ENCODE peak calls at places on chromosome 2, in eight cellular contexts. E is pancreas; W is T1000; U is H1; K is occipital lobe; N is lung microvascular endothelial cell; M is naive thymus-derived CD4-positive, alpha-beta T cell; D is activated effector memory CD4-positive, alpha-beta T cell treated with anti-CD3 and anti-CD28 coated beads, Interleukin-2, amount 50 U/mL, for 16 hours. J is an unnamed sample.

GRCh38 chr2:1974391-1974790 is 230.1 kb upstream of the PXDN start:
- DNase-seq in E (no peak), W (no peak), U (no peak), K (no peak), N (no peak), M (no peak), D (no peak), J (peak)

GRCh38 chr2:160630801-160631590 is 137.4 kb upstream of the RBMS1 start:
- DNase-seq in E (no peak), W (no peak), U (no peak), K (no peak), N (peak), M (no peak), D (no peak), J (no peak)

GRCh38 chr2:177523781-177524180 is 131.2 kb downstream of the AGPS start:
- DNase-seq in E (no peak), W (no peak), U (no peak), K (no peak), N (no peak), M (no peak), D (no peak), J (no peak)

GRCh38 chr2:55431982-55432627 is 12.4 kb upstream of the CCDC88A start:
- DNase-seq in E (no peak), W (no peak), U (no peak), K (no peak), N (peak), M (peak), D (no peak), J (peak)

GRCh38 chr2:9714630-9715214 is 83.9 kb upstream of the YWHAQ start:
- DNase-seq in E (no peak), W (no peak), U (no peak), K (no peak), N (no peak), M (no peak), D (no peak), J (no peak)

GRCh38 chr2:128347701-128348504 is 29.2 kb upstream of the HS6ST1 start:
- DNase-seq in E (peak), W (peak), U (no peak), K (peak), N (peak), M (no peak), D (no peak), J (no peak)

GRCh38 chr2:219087371-219087770 is 26.6 kb upstream of the IHH start:
- DNase-seq in E (no peak), W (no peak), U (no peak), K (no peak), N (no peak), M (no peak), D (no peak), J (no peak)

GRCh38 chr2:8997108-8997507 is 6.4 kb downstream of the MBOAT2 start:
- DNase-seq in E (no peak), W (no peak), U (no peak), K (no peak), N (no peak), M (no peak), D (no peak), J (no peak)

GRCh38 chr2:205903549-205904129 is 182.3 kb downstream of the INO80D start:
- DNase-seq in E (no peak), W (no peak), U (no peak), K (no peak), N (peak), M (no peak), D (no peak), J (peak)

GRCh38 chr2:195622966-195623365 is 34.1 kb upstream of the SLC39A10 start:
- DNase-seq in E (no peak), W (no peak), U (no peak), K (no peak), N (no peak), M (no peak), D (no peak), J (no peak)

GRCh38 chr2:40451926-40452605 is at the start of gene SLC8A1:
- DNase-seq in E (peak), W (peak), U (no peak), K (peak), N (peak), M (no peak), D (no peak), J (no peak)

GRCh38 chr2:108895188-108895587 is 93.8 kb downstream of the EDAR start:
- DNase-seq in E (no peak), W (no peak), U (no peak), K (no peak), N (no peak), M (no peak), D (no peak), J (no peak)

GRCh38 chr2:203279288-203279687 is 40.5 kb downstream of the CYP20A1 start:
- DNase-seq in E (no peak), W (no peak), U (no peak), K (no peak), N (peak), M (no peak), D (no peak), J (no peak)

GRCh38 chr2:191251014-191251413 is 5.8 kb downstream of the MYO1B start:
- DNase-seq in E (no peak), W (no peak), U (no peak), K (no peak), N (no peak), M (no peak), D (no peak), J (no peak)

GRCh38 chr2:31188141-31188540 is 29.2 kb downstream of the CAPN14 start:
- DNase-seq in E (no peak), W (no peak), U (no peak), K (no peak), N (no peak), M (no peak), D (no peak), J (no peak)

GRCh38 chr2:191617589-191617988 is 60.3 kb upstream of the NABP1 start:
- DNase-seq in E (no peak), W (no peak), U (no peak), K (no peak), N (no peak), M (peak), D (peak), J (no peak)

GRCh38 chr2:240443891-240444301 is 8.4 kb downstream of the GPC1 start:
- DNase-seq in E (peak), W (no peak), U (no peak), K (no peak), N (no peak), M (no peak), D (no peak), J (no peak)

GRCh38 chr2:97766567-97766966 is 53.2 kb downstream of the ZAP70 start:
- DNase-seq in E (no peak), W (no peak), U (no peak), K (no peak), N (no peak), M (no peak), D (no peak), J (no peak)

GRCh38 chr2:206083602-206084467 is 2.1 kb downstream of the INO80D start:
- DNase-seq in E (no peak), W (no peak), U (peak), K (no peak), N (peak), M (peak), D (peak), J (peak)

GRCh38 chr2:236753611-236754010 is 184.0 kb downstream of the ACKR3 start:
- DNase-seq in E (no peak), W (no peak), U (no peak), K (no peak), N (peak), M (no peak), D (no peak), J (no peak)

GRCh38 chr2:111675419-111676194 is 208.4 kb downstream of the ANAPC1 start:
- DNase-seq in E (no peak), W (no peak), U (no peak), K (no peak), N (no peak), M (no peak), D (no peak), J (no peak)

GRCh38 chr2:37798315-37799005 is 126.6 kb upstream of the RMDN2 start:
- DNase-seq in E (no peak), W (no peak), U (no peak), K (no peak), N (no peak), M (no peak), D (no peak), J (no peak)

GRCh38 chr2:128595763-128596452 is 277.2 kb upstream of the HS6ST1 start:
- DNase-seq in E (no peak), W (no peak), U (no peak), K (no peak), N (no peak), M (no peak), D (peak), J (no peak)

GRCh38 chr2:41791523-41791922 is 256.3 kb upstream of the PKDCC start:
- DNase-seq in E (no peak), W (no peak), U (no peak), K (no peak), N (peak), M (no peak), D (no peak), J (peak)

GRCh38 chr2:118973542-118973951 is 31.6 kb downstream of the MARCO start:
- DNase-seq in E (no peak), W (no peak), U (no peak), K (no peak), N (no peak), M (no peak), D (no peak), J (no peak)

GRCh38 chr2:200616193-200616592 is 30.4 kb downstream of the AOX1 start:
- DNase-seq in E (no peak), W (no peak), U (no peak), K (peak), N (no peak), M (no peak), D (no peak), J (no peak)

GRCh38 chr2:201985740-201986735 is 47.6 kb upstream of the FZD7 start:
- DNase-seq in E (no peak), W (no peak), U (no peak), K (no peak), N (no peak), M (no peak), D (no peak), J (peak)